ENCODE peak calls at places on chromosomes 5 and 9, in ten cellular contexts. Z is neural progenitor cell; V is astrocyte of the hippocampus; J is ascending aorta; R is SHP77; I is activated CD4-positive, alpha-beta T cell treated with anti-CD3 and anti-CD28 coated beads, Interleukin-2, amount 10 ng/mL, durations not matched to agents 7 days and 5 days; N is DMS153; T is fibroblast of lung; F is DMS 273 treated with DMSO at 0.1 percent for 48 hours; H is endothelial cell. Q is an unnamed sample.

GRCh38 chr9:120914410-120914809 is 12.2 kb downstream of the TRAF1 start:
- DNase-seq in J (peak), F (no peak), R (no peak), Z (no peak), I (no peak), V (no peak), N (no peak), H (no peak), T (no peak), Q (no peak)

GRCh38 chr5:140273401-140273877 is 29.5 kb downstream of the PFDN1 start:
- DNase-seq in F (no peak), T (no peak), V (no peak), I (no peak), H (no peak), Z (no peak), J (no peak), R (no peak), N (no peak), Q (no peak)

GRCh38 chr5:60545526-60545925 is 154.4 kb downstream of the DEPDC1B start:
- DNase-seq in R (no peak), V (no peak), I (no peak), Z (no peak), N (no peak), F (no peak), T (no peak), H (no peak), J (no peak), Q (no peak)

GRCh38 chr5:65197899-65198776 is 283.6 kb downstream of the ADAMTS6 start:
- DNase-seq in J (no peak), F (no peak), Z (no peak), I (no peak), R (no peak), V (no peak), H (no peak), T (no peak), N (no peak), Q (no peak)

GRCh38 chr5:73229271-73229670 is 56.3 kb downstream of the TMEM174 start:
- DNase-seq in F (no peak), J (no peak), Z (no peak), V (no peak), N (no peak), R (no peak), I (no peak), T (peak), H (no peak), Q (no peak)

GRCh38 chr5:51398875-51399635 is 15.8 kb downstream of the ISL1 start:
- DNase-seq in J (no peak), H (peak), I (no peak), F (no peak), Z (peak), T (no peak), R (no peak), V (peak), N (no peak), Q (no peak)

GRCh38 chr9:129290606-129291005 is 112.5 kb upstream of the IER5L start:
- DNase-seq in R (no peak), V (no peak), Z (no peak), I (no peak), T (no peak), J (no peak), N (no peak), F (no peak), H (no peak), Q (no peak)

GRCh38 chr9:121700165-121700830 is 48.9 kb downstream of the DAB2IP start:
- DNase-seq in I (peak), J (no peak), N (peak), T (peak), H (peak), Z (peak), F (no peak), R (peak), V (peak), Q (no peak)

GRCh38 chr5:142017832-142018427 is 5.1 kb upstream of the GNPDA1 start:
- DNase-seq in J (no peak), H (no peak), T (peak), I (no peak), V (peak), R (no peak), Z (no peak), F (no peak), N (no peak), Q (no peak)

GRCh38 chr5:73218552-73219171 is 45.7 kb downstream of the TMEM174 start:
- DNase-seq in N (no peak), R (no peak), H (no peak), Z (peak), I (no peak), F (peak), T (peak), J (no peak), V (peak), Q (no peak)

GRCh38 chr9:14245901-14246525 is 67.9 kb downstream of the NFIB start:
- DNase-seq in J (no peak), T (peak), H (no peak), N (no peak), V (peak), F (no peak), I (no peak), R (no peak), Z (no peak), Q (no peak)

GRCh38 chr5:134553816-134554215 is 28.3 kb downstream of the JADE2 start:
- DNase-seq in J (no peak), R (no peak), N (no peak), I (no peak), H (no peak), Z (no peak), T (no peak), F (no peak), V (no peak), Q (no peak)

GRCh38 chr5:147490989-147491388 is 18.9 kb downstream of the DPYSL3 start:
- DNase-seq in N (no peak), T (peak), I (no peak), J (no peak), F (no peak), Z (peak), H (no peak), V (no peak), R (no peak), Q (no peak)

GRCh38 chr5:175466700-175467318 is 11.6 kb upstream of the SFXN1 start:
- DNase-seq in J (no peak), F (no peak), V (peak), I (no peak), T (peak), N (no peak), H (no peak), Z (no peak), R (no peak), Q (no peak)

GRCh38 chr5:37283214-37283820 is 34.1 kb upstream of the CPLANE1 start:
- DNase-seq in H (no peak), N (no peak), T (no peak), F (no peak), J (no peak), I (no peak), Z (no peak), R (no peak), V (no peak), Q (no peak)

GRCh38 chr9:130432796-130433167 is 12.0 kb upstream of the ASS1 start:
- DNase-seq in F (no peak), H (no peak), R (no peak), T (no peak), I (no peak), Z (peak), V (no peak), J (no peak), N (no peak), Q (no peak)

GRCh38 chr5:150114102-150114641 is 27.8 kb upstream of the CSF1R start:
- DNase-seq in F (no peak), H (no peak), I (peak), V (peak), Z (peak), J (no peak), R (no peak), T (no peak), N (no peak), Q (no peak)

GRCh38 chr5:157165261-157165660 is 803 bp downstream of the GARIN3 start:
- DNase-seq in I (no peak), T (no peak), H (no peak), J (no peak), F (no peak), R (no peak), N (no peak), V (no peak), Z (no peak), Q (no peak)

GRCh38 chr5:124860271-124860670 is 113.8 kb upstream of the ZNF608 start:
- DNase-seq in N (no peak), J (no peak), R (no peak), H (no peak), T (peak), Z (no peak), I (no peak), V (no peak), F (no peak), Q (no peak)

GRCh38 chr9:128168731-128169308 is 8.8 kb downstream of the BBLN start:
- DNase-seq in F (no peak), N (no peak), T (no peak), V (peak), I (no peak), H (no peak), R (no peak), Z (no peak), J (no peak), Q (no peak)

GRCh38 chr5:64301566-64301965 is 135.9 kb downstream of the RNF180 start:
- DNase-seq in J (no peak), Z (no peak), I (no peak), N (no peak), H (no peak), V (peak), R (no peak), F (no peak), T (peak), Q (no peak)

GRCh38 chr5:179226696-179227095 is 118.6 kb downstream of the ADAMTS2 start:
- DNase-seq in H (no peak), T (peak), Z (no peak), F (no peak), N (no peak), V (no peak), I (no peak), R (no peak), J (no peak), Q (no peak)

GRCh38 chr5:106292654-106293053 is 1378.1 kb downstream of the EFNA5 start:
- DNase-seq in R (no peak), Z (no peak), N (no peak), F (no peak), J (no peak), H (no peak), V (peak), T (peak), I (no peak), Q (no peak)

GRCh38 chr5:31097851-31098250 is 95.6 kb upstream of the CDH6 start:
- DNase-seq in R (no peak), Z (no peak), N (no peak), I (no peak), H (no peak), V (no peak), F (no peak), J (no peak), T (no peak), Q (no peak)

GRCh38 chr5:59528226-59528862 is 365.2 kb downstream of the PDE4D start:
- DNase-seq in I (no peak), Z (peak), T (no peak), V (no peak), R (no peak), F (no peak), N (no peak), H (no peak), J (no peak), Q (no peak)

GRCh38 chr5:36147681-36148080 is 4.0 kb downstream of the LMBRD2 start:
- DNase-seq in T (peak), J (no peak), N (no peak), I (no peak), H (no peak), R (no peak), Z (no peak), V (no peak), F (no peak), Q (no peak)

GRCh38 chr5:63053019-63053638 is 474.5 kb downstream of the LRRC70 start:
- DNase-seq in T (no peak), I (no peak), V (no peak), N (no peak), Z (no peak), H (no peak), R (no peak), J (no peak), F (no peak), Q (no peak)

GRCh38 chr5:74318985-74319563 is 321.5 kb downstream of the ENC1 start:
- DNase-seq in V (peak), H (no peak), J (no peak), N (no peak), I (no peak), Z (no peak), F (no peak), R (no peak), T (peak), Q (no peak)